ENCODE peak calls at places on chromosomes 11 and 22, in six cellular contexts. Y is M059J; I is ACHN; K is ELF-1; V is activated CD8-positive, alpha-beta memory T cell treated with anti-CD3 and anti-CD28 coated beads, Interleukin-2, amount 50 U/mL, for 48 hours; N is neural crest cell. D is an unnamed sample.
A peak's percentile ranks its signal among the peaks of the same experiment; 100 is the strongest.

GRCh38 chr11:93655047-93655446 is 6.4 kb upstream of the CEP295 start:
- DNase-seq in K (no peak), I (no peak), V (no peak), Y (no peak), N (no peak), D (no peak)

GRCh38 chr11:31655483-31655882 is 145.9 kb downstream of the ELP4 start:
- DNase-seq in N (no peak), I (peak; percentile 90), V (no peak), K (no peak), Y (peak; percentile 98), D (no peak)

GRCh38 chr22:17264321-17265052 is 45.3 kb upstream of the ADA2 start:
- DNase-seq in I (no peak), K (peak; percentile 90), Y (peak; percentile 20), N (peak; percentile 13), V (no peak), D (no peak)

GRCh38 chr11:63017306-63017974 is 1.8 kb upstream of the SLC22A8 start:
- DNase-seq in I (no peak), K (peak; percentile 62), V (no peak), N (no peak), Y (no peak), D (no peak)

GRCh38 chr22:42906605-42907338 is 49.7 kb upstream of the ARFGAP3 start:
- DNase-seq in I (no peak), N (no peak), K (no peak), V (no peak), Y (no peak), D (no peak)

GRCh38 chr11:119572481-119573424 is 149.8 kb upstream of the THY1 start:
- DNase-seq in K (peak; percentile 44), I (no peak), N (no peak), V (no peak), Y (no peak), D (no peak)

GRCh38 chr11:34266090-34266912 is 91.5 kb downstream of the ABTB2 start:
- DNase-seq in Y (peak; percentile 98), I (peak; percentile 75), V (no peak), K (no peak), N (no peak), D (no peak)

GRCh38 chr11:3605721-3606324 is 36.0 kb downstream of the ART5 start:
- DNase-seq in K (peak; percentile 51), Y (no peak), I (no peak), N (no peak), V (no peak), D (no peak)

GRCh38 chr11:112195906-112196305 is 20.6 kb downstream of the BCO2 start:
- DNase-seq in V (no peak), N (no peak), I (peak; percentile 48), Y (no peak), K (no peak), D (no peak)

GRCh38 chr11:116930177-116930576 is 92.8 kb upstream of the APOA1 start:
- DNase-seq in K (no peak), N (no peak), V (no peak), I (no peak), Y (no peak), D (peak; percentile 30)